ENCODE peak calls at places on chromosomes 2 and 18, in four cellular contexts. K, L, Q and V are unnamed samples.

GRCh38 chr2:109218087-109218791 is 89.2 kb downstream of the SH3RF3 start:
- DNase-seq in Q (no peak), L (peak; percentile 23), K (no peak), V (no peak)

GRCh38 chr2:96146151-96146880 is 1.1 kb upstream of the DUSP2 start:
- DNase-seq in K (peak; percentile 84), Q (peak; percentile 47), L (no peak), V (no peak)

GRCh38 chr2:215808194-215808593 is 205.2 kb downstream of the MREG start:
- DNase-seq in K (no peak), Q (no peak), L (no peak), V (no peak)

GRCh38 chr2:169452080-169452479 is 27.2 kb upstream of the BBS5 start:
- DNase-seq in L (no peak), Q (peak; percentile 65), K (no peak), V (no peak)

GRCh38 chr2:96541753-96542152 is 5.2 kb downstream of the ARID5A start:
- DNase-seq in Q (no peak), L (no peak), K (no peak), V (no peak)

GRCh38 chr2:2238726-2239269 is 92.3 kb downstream of the MYT1L start:
- DNase-seq in Q (no peak), K (no peak), L (no peak), V (no peak)

GRCh38 chr2:142951190-142952007 is 73.9 kb downstream of the KYNU start:
- DNase-seq in K (no peak), L (no peak), Q (no peak), V (no peak)

GRCh38 chr2:149200109-149200520 is 130.3 kb upstream of the LYPD6 start:
- DNase-seq in L (no peak), Q (peak; percentile 92), K (no peak), V (no peak)

GRCh38 chr2:190947139-190947538 is 66.5 kb downstream of the GLS start:
- DNase-seq in Q (no peak), L (no peak), K (no peak), V (no peak)

GRCh38 chr2:75200140-75200985 is 1.0 kb upstream of the TACR1 start:
- DNase-seq in K (peak; percentile 20), Q (peak; percentile 52), L (no peak), V (no peak)

GRCh38 chr2:201237486-201238241 is 22.7 kb upstream of the CASP8 start:
- DNase-seq in K (no peak), L (no peak), Q (no peak), V (no peak)

GRCh38 chr2:2938481-2938880 is 439.1 kb downstream of the EIPR1 start:
- DNase-seq in Q (no peak), K (no peak), L (no peak), V (no peak)

GRCh38 chr2:59851848-59852475 is 701.5 kb downstream of the BCL11A start:
- DNase-seq in L (no peak), Q (no peak), K (no peak), V (no peak)

GRCh38 chr18:35910327-35910726 is 62.2 kb upstream of the RMP24 start:
- DNase-seq in Q (no peak), L (no peak), K (no peak), V (no peak)

GRCh38 chr18:31990823-31991222 is 27.8 kb upstream of the RNF125 start:
- DNase-seq in K (no peak), Q (no peak), L (no peak), V (peak; percentile 13)

GRCh38 chr2:7060602-7061435 is 143.6 kb downstream of the RNF144A start:
- DNase-seq in L (no peak), Q (no peak), K (no peak), V (no peak)

GRCh38 chr18:75393721-75394120 is 33.8 kb downstream of the SMIM21 start:
- DNase-seq in K (no peak), Q (no peak), L (no peak), V (no peak)

GRCh38 chr2:88212251-88212790 is 42.2 kb downstream of the THNSL2 start:
- DNase-seq in Q (peak; percentile 42), L (no peak), K (no peak), V (no peak)

GRCh38 chr2:216216951-216217903 is 108.1 kb downstream of the XRCC5 start:
- DNase-seq in Q (peak; percentile 55), K (no peak), L (peak; percentile 23), V (no peak)

GRCh38 chr18:23397907-23398306 is 55.2 kb upstream of the RIOK3 start:
- DNase-seq in K (no peak), Q (no peak), L (no peak), V (no peak)

GRCh38 chr18:68355637-68356036 is 359.3 kb downstream of the TMX3 start:
- DNase-seq in K (no peak), Q (no peak), L (no peak), V (no peak)

GRCh38 chr2:206614825-206615224 is 27.5 kb upstream of the FAM237A start:
- DNase-seq in K (no peak), Q (peak; percentile 68), L (no peak), V (no peak)

GRCh38 chr2:167001165-167001564 is 112.9 kb downstream of the XIRP2 start:
- DNase-seq in Q (no peak), L (no peak), K (no peak), V (no peak)

GRCh38 chr2:121521359-121521758 is 9.3 kb upstream of the RNU4ATAC start:
- DNase-seq in K (no peak), L (peak; percentile 23), Q (no peak), V (no peak)

DNA sequence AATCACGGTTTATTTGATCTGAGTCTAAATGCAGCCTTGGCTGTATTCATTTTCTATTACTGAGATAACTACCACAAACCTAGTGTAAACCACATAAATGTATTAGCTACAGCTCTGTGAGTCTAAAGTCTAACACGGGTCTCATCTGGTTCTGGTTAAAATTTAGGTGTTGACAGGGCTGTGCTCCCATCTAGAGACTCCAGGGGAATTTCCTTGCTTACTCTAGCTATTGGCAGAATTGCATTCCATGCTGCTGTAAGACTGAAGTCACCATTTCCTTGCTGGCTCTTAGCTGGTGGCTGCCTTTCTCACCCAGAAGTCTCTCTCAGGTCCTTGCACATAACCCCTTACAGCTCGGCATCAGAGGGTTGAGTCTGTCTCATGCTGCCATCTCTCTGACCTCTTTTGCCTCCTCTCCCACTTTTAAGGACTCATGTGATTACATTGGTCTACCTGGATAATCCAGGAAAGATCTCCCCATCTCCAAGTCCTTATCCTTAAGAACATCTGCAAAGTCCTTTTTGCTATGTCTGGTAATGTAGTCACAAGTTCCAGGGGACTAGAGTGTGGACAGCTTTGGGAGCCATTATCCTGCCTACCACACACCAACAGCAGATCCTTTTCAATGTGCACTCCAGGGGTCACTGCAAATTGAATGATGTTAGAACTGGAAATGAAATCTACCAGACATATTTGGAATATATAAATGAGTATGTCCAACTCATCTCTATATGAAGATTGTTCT is 207.0 kb upstream of the AGAP1 start:
- DNase-seq in Q (no peak), L (no peak), K (no peak), V (no peak)
- TF ChIP-seq CTCF in Q (no peak), L (no peak), K (no peak), V (no peak)

DNA sequence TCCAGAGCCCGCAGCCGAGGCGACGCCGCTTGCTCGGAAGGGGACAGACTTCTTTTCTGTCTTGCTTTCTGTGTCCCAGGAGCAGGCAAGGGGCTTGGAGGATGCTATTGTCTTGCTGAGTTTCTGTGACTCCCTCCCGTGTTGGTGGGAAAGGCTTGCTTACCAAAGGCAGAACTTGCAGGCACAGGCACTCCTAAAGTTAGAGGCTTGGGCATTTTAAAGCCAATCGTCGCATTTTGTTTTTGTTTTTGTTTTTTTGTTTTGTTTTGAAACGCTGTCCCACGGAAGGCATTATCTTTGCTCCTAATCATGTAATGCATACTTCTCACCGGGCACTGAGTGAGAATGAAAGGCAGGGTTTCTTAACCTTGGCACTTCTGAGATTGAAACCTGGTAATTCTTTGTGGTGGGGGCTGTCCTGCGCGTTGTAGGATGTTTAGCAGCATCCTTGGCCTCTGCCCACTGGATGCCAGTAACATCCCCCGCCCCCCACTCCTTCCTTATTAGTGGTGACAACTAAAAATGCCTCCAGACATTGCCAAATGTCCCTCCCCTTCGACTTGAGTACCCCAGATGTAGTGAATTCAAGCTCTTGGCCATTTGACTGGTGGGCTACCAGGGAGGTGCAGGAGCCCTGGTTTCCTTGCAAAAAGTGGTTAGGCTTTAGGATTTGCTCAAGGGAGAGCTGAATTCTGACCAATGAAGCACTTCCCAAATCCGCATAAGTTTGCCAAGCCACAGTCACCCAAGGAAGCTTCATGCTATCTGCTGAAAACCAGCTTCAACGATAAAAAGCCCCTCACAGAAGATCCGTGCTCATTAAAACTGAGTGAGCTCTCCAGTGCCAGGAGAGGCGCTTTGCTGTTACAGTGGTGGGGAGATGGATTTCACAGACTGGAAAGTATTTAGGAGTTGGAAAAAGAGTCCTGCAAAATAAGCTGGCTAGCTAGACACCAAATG is 1.1 kb downstream of the ANTXR1 start:
- DNase-seq in K (no peak), Q (peak; percentile 35), L (no peak), V (no peak)
- TF ChIP-seq CTCF in K (no peak), Q (no peak), L (peak; percentile 19), V (no peak)

GRCh38 chr2:37100054-37100453 is 15.7 kb downstream of the GPATCH11 start:
- DNase-seq in Q (no peak), K (no peak), L (no peak), V (no peak)
- TF ChIP-seq CTCF in Q (no peak), K (no peak), L (no peak), V (no peak)

GRCh38 chr2:28155627-28156026 is 237.0 kb upstream of the FOSL2 start:
- DNase-seq in Q (peak; percentile 39), K (no peak), L (no peak), V (no peak)
- TF ChIP-seq CTCF in Q (peak; percentile 61), K (no peak), L (peak; percentile 49), V (peak; percentile 85)

GRCh38 chr2:218186876-218187649 is 20.3 kb upstream of the CXCR1 start:
- DNase-seq in K (no peak), L (no peak), Q (no peak), V (no peak)
- TF ChIP-seq CTCF in K (no peak), L (no peak), Q (no peak), V (no peak)